ENCODE peak calls at places on chromosome 10, in eight cellular contexts. U is fibroblast of pulmonary artery, C is spleen, S is OCI-LY7, R is cardiac muscle cell, L is astrocyte of the spinal cord, X is cardiac fibroblast, Y is kidney. T is an unnamed sample.

GRCh38 chr10:37434091-37434490 is 308.7 kb downstream of the ANKRD30A start:
- DNase-seq in Y (no peak), L (no peak), S (no peak), X (peak; percentile 0), R (no peak), C (no peak), U (peak; percentile 3), T (no peak)

GRCh38 chr10:119973261-119973660 is 80.7 kb downstream of the SEC23IP start:
- DNase-seq in L (no peak), U (peak; percentile 2), R (no peak), Y (no peak), S (peak; percentile 8), C (no peak), X (no peak), T (peak; percentile 20)

GRCh38 chr10:12469345-12469744 is 120.0 kb downstream of the CAMK1D start:
- DNase-seq in S (no peak), R (no peak), X (no peak), U (no peak), L (no peak), Y (no peak), C (no peak), T (no peak)

GRCh38 chr10:33968983-33969382 is 634.5 kb upstream of the NRP1 start:
- DNase-seq in X (no peak), L (no peak), S (no peak), Y (no peak), R (no peak), C (no peak), U (no peak), T (no peak)

GRCh38 chr10:13117842-13118783 is 18.1 kb downstream of the OPTN start:
- DNase-seq in X (no peak), S (peak; percentile 18), R (no peak), C (no peak), U (no peak), L (no peak), Y (no peak), T (no peak)

GRCh38 chr10:122461729-122462532 is 578 bp downstream of the HTRA1 start:
- DNase-seq in U (no peak), R (peak; percentile 58), X (no peak), S (no peak), L (no peak), C (no peak), Y (no peak), T (no peak)

GRCh38 chr10:113069595-113069994 is 119.5 kb downstream of the TCF7L2 start:
- DNase-seq in C (no peak), S (no peak), U (peak; percentile 53), L (peak; percentile 68), R (no peak), Y (no peak), X (no peak), T (no peak)

GRCh38 chr10:106566871-106567270 is 597.6 kb downstream of the SORCS1 start:
- DNase-seq in U (peak; percentile 33), C (no peak), S (no peak), L (no peak), R (no peak), Y (no peak), X (peak; percentile 34), T (no peak)

GRCh38 chr10:69179743-69180524 is at the start of gene SUPV3L1:
- DNase-seq in S (peak; percentile 98), X (peak; percentile 98), C (peak; percentile 97), Y (peak; percentile 95), U (peak; percentile 98), R (peak; percentile 97), L (peak; percentile 97), T (peak; percentile 95)

GRCh38 chr10:89644691-89644966 is 413 bp downstream of the PANK1 start:
- DNase-seq in S (peak; percentile 65), L (no peak), C (peak; percentile 87), Y (peak; percentile 80), R (no peak), U (no peak), X (no peak), T (no peak)

GRCh38 chr10:20048161-20048560 is 231.9 kb downstream of the PLXDC2 start:
- DNase-seq in C (no peak), S (no peak), X (no peak), L (no peak), Y (no peak), U (no peak), R (no peak), T (no peak)

GRCh38 chr10:79449181-79450146 is 4.0 kb upstream of the ZCCHC24 start:
- DNase-seq in R (no peak), C (peak; percentile 25), U (no peak), L (no peak), X (no peak), S (no peak), Y (peak; percentile 22), T (no peak)
- H3K4me3 ChIP-seq in R (no peak overlapping the region), C (no peak overlapping the region), U (no peak overlapping the region), L (no peak overlapping the region), X (no peak overlapping the region), S (no peak overlapping the region), Y (no peak overlapping the region), T (no peak overlapping the region)

DNA sequence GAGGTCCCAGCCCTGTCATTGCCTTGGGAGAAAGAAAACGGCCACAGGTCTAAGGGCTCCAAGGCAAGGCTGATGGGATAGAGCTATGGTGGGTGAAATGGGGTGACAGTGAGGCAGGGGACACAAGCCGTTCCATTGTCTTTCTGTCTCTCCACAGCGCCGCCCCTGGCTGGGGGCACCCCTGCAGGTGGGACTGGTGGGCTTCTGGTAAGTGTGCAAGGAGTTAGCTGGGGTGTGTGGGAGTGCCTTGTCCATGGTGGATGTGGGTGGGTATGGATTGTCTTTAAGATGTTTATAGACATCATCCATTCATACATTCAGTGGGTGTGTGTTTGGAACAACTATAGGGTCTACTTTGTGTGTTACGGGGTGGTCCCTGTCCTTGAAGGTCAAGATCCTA is 7.5 kb downstream of the SFXN3 start:
- DNase-seq in X (no peak), C (peak; percentile 61), R (no peak), Y (peak; percentile 42), U (no peak), L (no peak), S (no peak), T (no peak)
- H3K4me3 ChIP-seq in X (no peak overlapping the region), C (no peak overlapping the region), R (no peak overlapping the region), Y (no peak overlapping the region), U (no peak overlapping the region), L (no peak overlapping the region), S (no peak overlapping the region), T (no peak overlapping the region)

GRCh38 chr10:102241037-102241443 is 272 bp downstream of the PITX3 start:
- DNase-seq in C (no peak), R (no peak), U (no peak), Y (no peak), X (no peak), L (no peak), S (no peak), T (no peak)
- H3K4me3 ChIP-seq in C (peak overlapping the region; percentile 52), R (peak overlapping the region; percentile 46), U (peak overlapping the region; percentile 67), Y (peak overlapping the region; percentile 61), X (peak overlapping the region; percentile 73), L (peak overlapping the region; percentile 62), S (peak overlapping the region; percentile 44), T (no peak overlapping the region)

DNA sequence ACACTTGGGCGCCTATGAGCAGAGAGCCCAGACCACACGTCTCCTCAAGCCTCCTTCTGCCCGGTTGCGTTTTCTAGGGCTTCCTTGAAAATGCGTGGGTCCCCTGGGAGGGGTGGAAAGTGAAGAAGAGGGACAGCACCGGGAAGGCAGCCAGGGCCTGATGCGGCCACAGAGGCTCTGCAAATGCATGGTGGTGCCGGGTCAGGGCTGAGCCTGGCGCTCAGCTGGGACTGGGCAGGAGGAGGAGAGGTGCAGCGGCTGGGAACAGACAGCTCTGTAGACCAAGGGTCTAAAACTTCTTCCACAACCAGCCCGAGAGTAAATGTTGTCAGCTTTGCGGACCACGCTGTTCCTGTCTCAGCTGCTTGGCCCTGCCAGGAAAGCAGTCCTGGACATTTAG is 1.6 kb downstream of the DPYSL4 start:
- DNase-seq in C (no peak), R (no peak), Y (no peak), X (no peak), U (no peak), L (no peak), S (no peak), T (no peak)
- H3K4me3 ChIP-seq in C (no peak overlapping the region), R (no peak overlapping the region), Y (no peak overlapping the region), X (peak overlapping the region; percentile 58), U (no peak overlapping the region), L (no peak overlapping the region), S (no peak overlapping the region), T (no peak overlapping the region)

GRCh38 chr10:48517911-48518321 is 87.0 kb downstream of the ARHGAP22 start:
- DNase-seq in L (no peak), S (no peak), X (no peak), U (no peak), Y (no peak), C (peak; percentile 70), R (no peak), T (no peak)
- H3K4me3 ChIP-seq in L (no peak overlapping the region), S (no peak overlapping the region), X (no peak overlapping the region), U (no peak overlapping the region), Y (no peak overlapping the region), C (no peak overlapping the region), R (no peak overlapping the region), T (no peak overlapping the region)

DNA sequence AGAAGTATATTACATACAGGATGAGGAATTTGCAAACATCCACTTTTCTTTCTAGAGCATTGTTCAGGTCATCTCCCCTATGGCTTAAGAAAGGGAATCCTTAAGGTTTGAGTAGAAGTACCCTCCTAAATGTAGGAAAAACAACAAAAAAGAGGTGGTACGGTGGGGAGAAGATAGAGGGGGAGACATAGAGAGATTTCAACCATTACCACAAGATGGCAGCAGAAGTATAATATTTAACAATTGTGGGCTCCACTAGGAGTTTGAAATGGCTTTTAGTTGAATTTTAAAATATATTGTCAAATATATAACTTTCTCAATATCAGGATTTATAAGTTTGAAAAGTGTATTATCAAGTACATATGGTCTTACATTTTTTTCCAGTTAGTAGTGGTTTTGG is 72.7 kb upstream of the PRKG1 start:
- DNase-seq in L (peak; percentile 41), X (peak; percentile 55), U (peak; percentile 58), C (no peak), R (no peak), Y (no peak), S (peak; percentile 28), T (no peak)
- H3K4me3 ChIP-seq in L (no peak overlapping the region), X (no peak overlapping the region), U (no peak overlapping the region), C (no peak overlapping the region), R (no peak overlapping the region), Y (no peak overlapping the region), S (no peak overlapping the region), T (no peak overlapping the region)

T was measured in Jurkat, Clone E6-1.